ENCODE peak calls at places on chromosome 1, in six cellular contexts. E is SK-N-SH, W is hepatocyte, G is neural progenitor cell, K is body of pancreas, P is tibial nerve. X is an unnamed sample.

GRCh38 chr1:212671342-212672031 is 28.2 kb downstream of the BATF3 start:
- DNase-seq in E (peak; percentile 40), W (peak; percentile 58), G (no peak), K (peak; percentile 66), P (peak; percentile 41), X (no peak)

GRCh38 chr1:40532062-40532389 is 589 bp downstream of the ZNF684 start:
- DNase-seq in E (no peak), W (no peak), G (no peak), K (no peak), P (no peak), X (no peak)

GRCh38 chr1:25755475-25756125 is 44.4 kb upstream of the SELENON start:
- DNase-seq in E (no peak), W (no peak), G (no peak), K (no peak), P (no peak), X (no peak)

GRCh38 chr1:17565551-17565971 is 26.1 kb downstream of the ARHGEF10L start:
- DNase-seq in E (no peak), W (no peak), G (peak; percentile 54), K (peak; percentile 41), P (no peak), X (no peak)

GRCh38 chr1:23282967-23283366 is 61.1 kb downstream of the HNRNPR start:
- DNase-seq in E (no peak), W (no peak), G (no peak), K (no peak), P (no peak), X (no peak)

GRCh38 chr1:44652445-44653106 is 21.7 kb downstream of the TMEM53 start:
- DNase-seq in E (peak; percentile 88), W (peak; percentile 87), G (peak; percentile 85), K (peak; percentile 78), P (peak; percentile 87), X (peak; percentile 83)

GRCh38 chr1:7279753-7280150 is 491.3 kb upstream of the VAMP3 start:
- DNase-seq in E (no peak), W (no peak), G (no peak), K (no peak), P (no peak), X (no peak)

GRCh38 chr1:174358344-174358743 is 89.4 kb upstream of the GPR52 start:
- DNase-seq in E (no peak), W (no peak), G (no peak), K (no peak), P (no peak), X (no peak)

GRCh38 chr1:156337052-156337887 is 822 bp downstream of the CCT3 start:
- DNase-seq in E (no peak), W (no peak), G (no peak), K (no peak), P (no peak), X (no peak)

GRCh38 chr1:89615676-89616598 is 17.0 kb upstream of the LRRC8C start:
- DNase-seq in E (peak; percentile 63), W (no peak), G (no peak), K (peak; percentile 21), P (no peak), X (no peak)

GRCh38 chr1:230264342-230264741 is 161.8 kb downstream of the PGBD5 start:
- DNase-seq in E (no peak), W (no peak), G (no peak), K (no peak), P (no peak), X (peak; percentile 4)

GRCh38 chr1:109771712-109772657 is 8.3 kb upstream of the EPS8L3 start:
- DNase-seq in E (no peak), W (no peak), G (no peak), K (no peak), P (no peak), X (peak; percentile 30)

GRCh38 chr1:35210306-35211112 is 17.6 kb upstream of the SFPQ start:
- DNase-seq in E (no peak), W (no peak), G (peak; percentile 65), K (no peak), P (no peak), X (no peak)
- H3K27ac ChIP-seq in E (no peak overlapping the region), W (no peak overlapping the region), G (no peak overlapping the region), K (no peak overlapping the region), P (no peak overlapping the region), X (no peak overlapping the region)

GRCh38 chr1:246365708-246366107 is 141.4 kb downstream of the SMYD3 start:
- DNase-seq in E (no peak), W (no peak), G (no peak), K (no peak), P (no peak), X (no peak)
- H3K27ac ChIP-seq in E (no peak overlapping the region), W (no peak overlapping the region), G (no peak overlapping the region), K (no peak overlapping the region), P (no peak overlapping the region), X (no peak overlapping the region)

DNA sequence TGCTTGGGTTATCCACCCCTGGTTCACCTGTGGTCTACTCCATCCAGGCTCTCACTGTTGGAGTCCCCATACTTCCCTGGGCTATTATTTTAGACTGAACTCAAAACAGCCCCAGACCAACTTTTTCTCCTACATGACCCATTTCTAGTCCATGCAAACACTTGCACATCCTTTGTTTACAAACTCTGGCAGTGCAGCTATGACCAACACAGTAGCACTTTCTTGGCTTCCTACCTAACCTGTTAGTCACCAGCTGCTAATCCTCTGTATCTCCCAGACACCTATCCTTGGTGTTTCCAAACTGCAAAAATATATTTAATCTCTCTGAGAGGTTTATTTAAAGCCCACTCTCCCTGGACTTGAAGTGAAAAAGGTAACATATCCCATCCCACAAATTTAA is 90.8 kb downstream of the DDAH1 start:
- DNase-seq in E (no peak), W (no peak), G (no peak), K (peak; percentile 27), P (no peak), X (no peak)
- H3K27ac ChIP-seq in E (peak overlapping the region; percentile 0), W (no peak overlapping the region), G (no peak overlapping the region), K (no peak overlapping the region), P (no peak overlapping the region), X (no peak overlapping the region)

DNA sequence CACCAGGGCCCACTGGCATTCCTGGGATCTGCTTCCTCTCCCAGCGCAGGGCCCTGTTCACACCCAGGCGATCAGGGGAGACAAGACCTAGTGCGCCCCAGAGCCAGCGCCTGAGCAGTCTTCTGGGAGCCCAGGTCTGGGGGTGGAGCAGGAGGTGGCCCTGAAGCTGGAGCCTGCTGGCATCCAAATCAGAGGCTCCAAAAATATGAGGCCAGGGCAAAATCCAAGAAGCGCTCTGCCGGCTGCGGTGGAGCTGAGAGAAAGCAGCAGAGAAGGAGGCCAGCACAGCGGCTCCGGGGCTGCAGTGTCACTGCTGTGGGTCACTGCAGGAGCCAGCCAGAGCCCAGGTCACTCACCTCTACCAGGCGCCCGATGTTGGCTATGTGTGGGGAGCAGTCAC is 32.7 kb downstream of the SLC66A1 start:
- DNase-seq in E (no peak), W (no peak), G (no peak), K (no peak), P (no peak), X (no peak)
- H3K27ac ChIP-seq in E (peak overlapping the region; percentile 80), W (no peak overlapping the region), G (no peak overlapping the region), K (no peak overlapping the region), P (no peak overlapping the region), X (no peak overlapping the region)

DNA sequence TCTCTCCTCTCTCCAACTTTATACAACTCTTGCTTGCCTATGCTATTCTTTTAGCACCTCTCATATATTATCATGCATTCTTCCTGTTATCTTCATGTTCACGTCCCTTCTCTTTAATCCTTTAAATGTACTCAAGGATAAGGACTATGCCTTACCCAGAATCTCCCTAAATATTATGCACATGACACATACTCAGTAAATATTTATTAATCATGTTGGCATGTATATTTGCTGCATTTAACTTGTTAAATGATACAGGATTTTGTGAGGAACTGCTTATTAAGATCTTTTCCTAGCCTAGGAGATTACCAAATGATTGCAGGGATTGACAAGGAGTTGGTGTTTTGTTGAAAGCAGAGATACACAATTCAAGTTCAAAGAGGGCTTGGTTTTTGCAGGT is 109.4 kb downstream of the RGS2 start:
- DNase-seq in E (no peak), W (no peak), G (no peak), K (no peak), P (no peak), X (no peak)
- H3K27ac ChIP-seq in E (no peak overlapping the region), W (no peak overlapping the region), G (no peak overlapping the region), K (no peak overlapping the region), P (no peak overlapping the region), X (no peak overlapping the region)

DNA sequence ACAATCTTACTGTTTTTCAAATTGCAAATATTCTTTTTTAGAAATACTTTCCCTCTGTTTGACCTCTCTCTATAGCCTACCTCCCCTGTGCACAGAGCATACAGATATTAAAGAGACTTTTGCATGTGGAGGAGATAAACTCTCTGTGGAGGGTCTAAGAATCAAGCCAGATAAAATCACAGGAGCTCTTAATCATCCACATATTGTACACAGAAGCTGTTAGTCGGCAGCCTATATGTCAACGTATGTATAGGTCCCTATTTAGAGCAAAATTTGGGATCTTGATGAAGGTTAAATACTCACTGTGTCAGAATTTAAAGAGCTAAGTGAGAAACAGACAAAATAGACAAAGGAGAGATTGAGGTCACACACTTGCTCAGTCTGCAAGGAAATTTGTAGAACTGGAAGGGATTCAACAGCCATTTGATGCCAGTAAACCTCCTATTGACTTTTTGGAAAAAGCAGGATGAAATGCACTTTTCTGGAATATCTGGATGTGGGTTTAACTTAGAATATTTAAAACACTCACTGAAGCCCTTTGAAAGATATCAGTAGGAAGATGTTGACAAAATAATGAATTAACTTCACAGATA is 4.1 kb upstream of the IRF2BP2 start:
- DNase-seq in E (no peak), W (no peak), G (no peak), K (no peak), P (no peak), X (no peak)
- H3K27ac ChIP-seq in E (peak overlapping the region; percentile 100), W (peak overlapping the region; percentile 99), G (no peak overlapping the region), K (peak overlapping the region; percentile 100), P (peak overlapping the region; percentile 95), X (no peak overlapping the region)

GRCh38 chr1:205350124-205350523 is 6.6 kb downstream of the KLHDC8A start:
- DNase-seq in E (no peak), W (no peak), G (no peak), K (no peak), P (no peak), X (no peak)
- H3K27ac ChIP-seq in E (no peak overlapping the region), W (no peak overlapping the region), G (peak overlapping the region; percentile 75), K (no peak overlapping the region), P (no peak overlapping the region), X (peak overlapping the region; percentile 4)

GRCh38 chr1:170536924-170537551 is 5.1 kb downstream of the GORAB start:
- DNase-seq in E (no peak), W (no peak), G (no peak), K (no peak), P (no peak), X (no peak)
- H3K27ac ChIP-seq in E (peak overlapping the region; percentile 51), W (no peak overlapping the region), G (no peak overlapping the region), K (peak overlapping the region; percentile 37), P (no peak overlapping the region), X (no peak overlapping the region)

GRCh38 chr1:115459161-115459560 is 121.1 kb upstream of the NGF start:
- DNase-seq in E (no peak), W (no peak), G (no peak), K (no peak), P (no peak), X (no peak)

GRCh38 chr1:115456441-115456961 is 118.5 kb upstream of the NGF start:
- DNase-seq in E (no peak), W (no peak), G (no peak), K (no peak), P (no peak), X (no peak)

GRCh38 chr1:115461526-115461925 is 123.5 kb upstream of the NGF start:
- DNase-seq in E (no peak), W (no peak), G (no peak), K (no peak), P (no peak), X (no peak)

GRCh38 chr1:115457295-115457694 is 119.2 kb upstream of the NGF start:
- DNase-seq in E (no peak), W (no peak), G (no peak), K (no peak), P (no peak), X (peak; percentile 51)

GRCh38 chr1:115458426-115459114 is 120.5 kb upstream of the NGF start:
- DNase-seq in E (no peak), W (no peak), G (no peak), K (no peak), P (no peak), X (no peak)
- H3K27ac ChIP-seq in E (no peak overlapping the region), W (no peak overlapping the region), G (no peak overlapping the region), K (no peak overlapping the region), P (no peak overlapping the region), X (no peak overlapping the region)